ENCODE peak calls at places on chromosomes 12 and 14, in six cellular contexts. A is K562, F is HepG2, B is endothelial cell of umbilical vein, R is A549, Q is GM12878. C is an unnamed sample.
A peak's percentile ranks its signal among the peaks of the same experiment; 100 is the strongest.

GRCh38 chr14:29489911-29490310 is 437.7 kb downstream of the PRKD1 start:
- DNase-seq in A (no peak), F (no peak), B (no peak), R (no peak), Q (no peak), C (no peak)

GRCh38 chr12:55025508-55025907 is 5.7 kb downstream of the NEUROD4 start:
- DNase-seq in F (no peak), R (no peak), A (no peak), Q (no peak), B (no peak), C (no peak)

GRCh38 chr14:74552623-74553022 is 59.1 kb downstream of the ISCA2 start:
- DNase-seq in R (no peak), A (no peak), F (no peak), Q (no peak), B (peak; percentile 63), C (no peak)

GRCh38 chr12:22437031-22437806 is 102.7 kb upstream of the ST8SIA1 start:
- DNase-seq in B (no peak), Q (no peak), F (no peak), A (no peak), R (peak; percentile 26), C (no peak)

GRCh38 chr14:98169170-98169587 is 1102.8 kb downstream of the BCL11B start:
- DNase-seq in F (no peak), R (no peak), B (no peak), Q (no peak), A (no peak), C (no peak)

GRCh38 chr14:104512061-104512460 is 67.5 kb upstream of the C14orf180 start:
- DNase-seq in R (no peak), B (no peak), A (no peak), F (no peak), Q (no peak), C (no peak)

GRCh38 chr14:100215330-100215885 is 23.5 kb upstream of the YY1 start:
- DNase-seq in A (peak; percentile 18), R (no peak), Q (no peak), F (no peak), B (no peak), C (no peak)

GRCh38 chr14:23068792-23069412 is 11.6 kb upstream of the CDH24 start:
- DNase-seq in Q (peak; percentile 67), B (peak; percentile 97), A (peak; percentile 76), F (peak; percentile 98), R (peak; percentile 94), C (peak; percentile 86)

GRCh38 chr12:106519587-106519986 is 63.2 kb upstream of the RFX4 start:
- DNase-seq in A (no peak), B (no peak), Q (no peak), F (no peak), R (no peak), C (no peak)

GRCh38 chr14:69489495-69489894 is 5.0 kb downstream of the PLEKHD1 start:
- DNase-seq in Q (no peak), F (no peak), R (no peak), B (no peak), A (no peak), C (no peak)

GRCh38 chr12:2856901-2857495 is at the start of gene TEX52:
- DNase-seq in R (no peak), B (no peak), Q (no peak), A (no peak), F (peak; percentile 22), C (no peak)

GRCh38 chr14:49164074-49164473 is 422.1 kb downstream of the RPS29 start:
- DNase-seq in F (no peak), R (no peak), A (no peak), B (no peak), Q (no peak), C (no peak)

GRCh38 chr12:66352899-66353298 is 50.6 kb downstream of the HELB start:
- DNase-seq in F (no peak), R (no peak), A (no peak), B (no peak), Q (no peak), C (no peak)

GRCh38 chr12:131455581-131456110 is 255.2 kb upstream of the SFSWAP start:
- DNase-seq in B (no peak), R (no peak), A (no peak), Q (no peak), F (no peak), C (no peak)

GRCh38 chr12:131455218-131455506 is 255.7 kb upstream of the SFSWAP start:
- DNase-seq in Q (no peak), A (no peak), B (no peak), R (no peak), F (no peak), C (no peak)

GRCh38 chr12:131454418-131455217 is 256.3 kb upstream of the SFSWAP start:
- DNase-seq in F (peak; percentile 60), Q (no peak), A (peak; percentile 77), B (no peak), R (peak; percentile 84), C (peak; percentile 88)

GRCh38 chr12:131449027-131449426 is 261.9 kb upstream of the SFSWAP start:
- DNase-seq in R (no peak), Q (no peak), F (no peak), A (no peak), B (no peak), C (no peak)

GRCh38 chr12:131452444-131452860 is 258.4 kb upstream of the SFSWAP start:
- DNase-seq in B (no peak), A (peak; percentile 17), F (peak; percentile 15), Q (no peak), R (peak; percentile 59), C (peak; percentile 73)
- TF ChIP-seq CTCF in B (no peak), A (peak; percentile 83), F (peak; percentile 75), Q (peak; percentile 59), R (peak; percentile 46), C (peak; percentile 74)

DNA sequence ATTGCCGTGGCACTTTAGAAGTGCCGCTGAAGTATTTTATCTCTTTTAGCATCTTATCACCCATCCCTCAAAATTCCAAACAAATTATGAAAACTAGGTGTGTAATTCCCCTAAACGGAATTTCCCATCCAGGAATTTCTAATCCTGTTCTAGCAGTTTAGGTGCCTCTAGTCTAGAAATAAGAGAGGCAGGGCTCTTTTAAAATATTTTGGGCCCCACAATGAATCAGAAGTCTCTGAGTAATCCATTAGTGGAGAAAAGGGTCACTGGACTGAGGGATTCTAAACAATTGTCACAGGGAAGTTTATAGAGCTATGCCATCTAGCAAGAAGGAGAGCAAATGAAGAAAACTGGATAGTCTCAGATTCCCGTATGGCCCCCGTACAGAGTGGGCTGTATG is 1.0 kb downstream of the TMEM52B start:
- DNase-seq in F (no peak), Q (no peak), R (no peak), A (no peak), B (no peak), C (no peak)
- TF ChIP-seq MAX in F (no peak), Q (no peak), R (no peak), A (no peak), B (no peak), C (no peak)

GRCh38 chr14:24116111-24116809 is 1.5 kb upstream of the NRL start:
- DNase-seq in Q (no peak), F (no peak), R (no peak), A (no peak), B (no peak), C (no peak)
- TF ChIP-seq MYC in Q (no peak), F (no peak), R (no peak), A (no peak), B (no peak), C (no peak)

GRCh38 chr12:26121323-26121740 is 3.5 kb downstream of the BHLHE41 start:
- DNase-seq in F (no peak), R (no peak), A (no peak), B (no peak), Q (no peak), C (no peak)

GRCh38 chr12:26120561-26121274 is 4.1 kb downstream of the BHLHE41 start:
- DNase-seq in R (no peak), Q (no peak), B (no peak), F (no peak), A (no peak), C (no peak)

GRCh38 chr12:26117321-26117720 is 7.5 kb downstream of the BHLHE41 start:
- DNase-seq in Q (no peak), B (no peak), F (no peak), A (no peak), R (no peak), C (no peak)

GRCh38 chr12:26118356-26118755 is 6.5 kb downstream of the BHLHE41 start:
- DNase-seq in F (no peak), B (no peak), A (no peak), R (no peak), Q (no peak), C (no peak)

GRCh38 chr12:26119391-26119981 is 5.4 kb downstream of the BHLHE41 start:
- DNase-seq in F (peak; percentile 24), A (peak; percentile 19), R (peak; percentile 79), Q (no peak), B (peak; percentile 67), C (peak; percentile 86)
- TF ChIP-seq CTCF in F (peak; percentile 53), A (peak; percentile 52), R (peak; percentile 82), Q (peak; percentile 40), B (peak; percentile 49), C (peak; percentile 79)

GRCh38 chr12:68020699-68021098 is 31.5 kb downstream of the IFNG-AS1 start:
- DNase-seq in Q (no peak), R (no peak), A (no peak), B (no peak), F (no peak), C (peak; percentile 12)
- TF ChIP-seq MAX in Q (no peak), R (no peak), A (no peak), B (no peak), F (no peak), C (no peak)

DNA sequence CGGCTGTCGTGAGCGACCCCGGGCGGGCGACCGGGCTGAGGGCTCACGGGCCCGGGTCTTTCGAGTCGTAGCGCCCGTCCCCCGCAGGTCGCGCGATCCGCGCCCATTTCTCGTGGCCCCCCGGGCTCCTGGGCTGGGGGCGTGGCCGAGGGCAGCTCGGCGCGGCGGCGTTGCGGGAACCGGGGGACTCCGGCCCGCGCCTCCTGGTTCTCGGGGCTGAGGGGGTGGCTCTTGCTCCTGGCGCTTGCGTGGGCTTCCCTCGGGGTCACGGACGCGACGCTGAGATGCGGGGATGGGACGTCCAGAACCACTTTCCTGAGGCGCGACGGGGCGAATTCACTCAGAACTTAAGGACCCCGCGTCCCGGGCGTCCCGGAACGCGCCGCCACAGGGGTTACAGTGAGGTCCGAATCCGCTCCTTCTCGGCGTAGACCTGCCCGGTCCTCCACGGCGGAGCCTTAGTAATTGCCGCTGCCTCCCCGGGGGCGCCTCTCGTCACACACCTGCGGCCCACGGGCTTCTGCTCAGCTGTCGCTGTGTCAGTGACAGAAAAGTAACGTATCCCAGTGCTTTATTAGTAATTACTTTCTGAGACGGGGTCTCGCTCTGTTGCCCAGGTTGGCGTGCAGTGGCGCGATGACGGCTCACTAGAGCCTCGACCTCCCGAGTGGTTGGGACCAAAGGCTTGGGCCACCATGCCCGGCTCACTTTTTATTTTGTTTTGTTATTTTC is 606 bp downstream of the EP400 start:
- DNase-seq in B (peak; percentile 30), A (peak; percentile 79), R (no peak), Q (no peak), F (no peak), C (peak; percentile 55)
- TF ChIP-seq MYC in B (no peak), A (no peak), R (no peak), Q (no peak), F (no peak), C (no peak)